ENCODE peak calls at places on chromosome 22, in six cellular contexts. M is IMR-90, Q is neuronal stem cell, H is mesenchymal stem cell, A is mesendoderm, L is H1. T is an unnamed sample.
A peak's percentile ranks its signal among the peaks of the same experiment; 100 is the strongest.

GRCh38 chr22:46681010-46681409 is 57.0 kb downstream of the CERK start:
- DNase-seq in L (peak; percentile 70), A (peak; percentile 48), M (no peak), H (no peak), Q (no peak), T (no peak)

GRCh38 chr22:19519041-19519926 is 4.9 kb downstream of the CLDN5 start:
- DNase-seq in A (no peak), L (no peak), M (no peak), Q (no peak), H (no peak), T (no peak)

GRCh38 chr22:38782402-38783094 is 11.4 kb downstream of the DNAL4 start:
- DNase-seq in H (no peak), Q (no peak), M (peak; percentile 38), L (no peak), A (peak; percentile 23), T (no peak)

GRCh38 chr22:37659066-37659896 is 758 bp downstream of the PDXP start:
- DNase-seq in H (no peak), A (no peak), M (no peak), Q (no peak), L (no peak), T (no peak)

GRCh38 chr22:32916025-32916424 is 114.5 kb downstream of the TIMP3 start:
- DNase-seq in L (no peak), M (no peak), Q (no peak), A (no peak), H (no peak), T (no peak)

GRCh38 chr22:45994516-45995404 is 17.8 kb upstream of the WNT7B start:
- DNase-seq in Q (peak; percentile 71), L (peak; percentile 100), A (peak; percentile 64), H (peak; percentile 70), M (peak; percentile 44), T (peak; percentile 87)

GRCh38 chr22:37716708-37717107 is 19.9 kb downstream of the TRIOBP start:
- DNase-seq in H (peak; percentile 75), L (no peak), M (peak; percentile 33), A (no peak), Q (no peak), T (no peak)

GRCh38 chr22:50310209-50310722 is 2.8 kb upstream of the PLXNB2 start:
- DNase-seq in A (no peak), M (no peak), H (no peak), Q (no peak), L (no peak), T (no peak)

GRCh38 chr22:27992294-27993165 is 73.5 kb upstream of the PITPNB start:
- DNase-seq in Q (no peak), A (no peak), M (no peak), H (no peak), L (no peak), T (peak; percentile 50)

GRCh38 chr22:40951795-40952602 is 821 bp downstream of the RBX1 start:
- DNase-seq in A (no peak), Q (no peak), H (no peak), L (no peak), M (peak; percentile 15), T (no peak)

GRCh38 chr22:28934026-28934425 is 50.7 kb downstream of the ZNRF3 start:
- DNase-seq in H (no peak), Q (no peak), L (no peak), A (no peak), M (no peak), T (no peak)

GRCh38 chr22:46742576-46743221 is 4.6 kb upstream of the CERK start:
- DNase-seq in M (no peak), L (no peak), A (no peak), Q (no peak), H (no peak), T (no peak)

GRCh38 chr22:33984741-33985287 is 64.5 kb upstream of the LARGE1 start:
- DNase-seq in H (no peak), Q (no peak), A (no peak), M (no peak), L (no peak), T (no peak)

GRCh38 chr22:42171417-42171816 is 40.8 kb upstream of the CYP2D6 start:
- DNase-seq in L (no peak), Q (no peak), A (peak; percentile 71), M (no peak), H (no peak), T (no peak)

GRCh38 chr22:44337658-44338004 is 24.9 kb upstream of the SHISAL1 start:
- DNase-seq in M (peak; percentile 75), Q (no peak), H (peak; percentile 60), L (no peak), A (peak; percentile 41), T (peak; percentile 53)

GRCh38 chr22:28799125-28799833 is 1.1 kb downstream of the XBP1 start:
- DNase-seq in L (no peak), Q (no peak), H (peak; percentile 99), M (peak; percentile 96), A (peak; percentile 74), T (no peak)

GRCh38 chr22:38706101-38706884 is 549 bp downstream of the GTPBP1 start:
- DNase-seq in H (peak; percentile 71), M (peak; percentile 27), L (peak; percentile 57), Q (no peak), A (peak; percentile 31), T (no peak)

GRCh38 chr22:19610518-19611253 is 86.5 kb upstream of the CLDN5 start:
- DNase-seq in M (no peak), L (no peak), A (no peak), Q (no peak), H (no peak), T (peak; percentile 65)

GRCh38 chr22:31341386-31342088 is 4.6 kb downstream of the PATZ1 start:
- DNase-seq in H (no peak), Q (no peak), M (no peak), A (no peak), L (no peak), T (no peak)
- H3K4me1 ChIP-seq in H (peaks cover 38% of the 10 kb centered on the region), Q (peaks cover 41% of the 10 kb centered on the region), M (peaks cover 33% of the 10 kb centered on the region), A (peaks cover 7% of the 10 kb centered on the region), L (peaks cover 50% of the 10 kb centered on the region), T (peaks cover 4% of the 10 kb centered on the region)

GRCh38 chr22:20626811-20627210 is 119.4 kb downstream of the MED15 start:
- DNase-seq in L (no peak), M (no peak), Q (no peak), A (no peak), H (no peak), T (no peak)
- H2BK15ac ChIP-seq in L (no peak overlapping the region), M (no peak overlapping the region), Q (no peak overlapping the region), A (no peak overlapping the region), H (no peak overlapping the region), T (no peak overlapping the region)

GRCh38 chr22:48694296-48694883 is 1133.3 kb downstream of the BRD1 start:
- DNase-seq in A (no peak), M (no peak), H (no peak), Q (no peak), L (no peak), T (no peak)
- H3K4me1 ChIP-seq in A (no peaks in the 10 kb centered on the region), M (no peaks in the 10 kb centered on the region), H (no peaks in the 10 kb centered on the region), Q (peaks cover 4% of the 10 kb centered on the region), L (no peaks in the 10 kb centered on the region), T (no peaks in the 10 kb centered on the region)

GRCh38 chr22:24555160-24555495 is 190 bp upstream of the GUCD1 start:
- DNase-seq in L (peak; percentile 98), H (peak; percentile 99), M (peak; percentile 98), Q (peak; percentile 99), A (peak; percentile 99), T (peak; percentile 99)

GRCh38 chr22:24550902-24551229 is 4.1 kb downstream of the GUCD1 start:
- DNase-seq in Q (no peak), A (no peak), L (no peak), M (no peak), H (no peak), T (no peak)

GRCh38 chr22:24554316-24555159 is at the start of gene GUCD1:
- DNase-seq in H (peak; percentile 72), M (peak; percentile 41), Q (no peak), L (no peak), A (peak; percentile 46), T (peak; percentile 39)

GRCh38 chr22:24555496-24556253 is at the start of gene SNRPD3:
- DNase-seq in A (peak; percentile 95), M (peak; percentile 92), H (peak; percentile 96), Q (peak; percentile 90), L (peak; percentile 93), T (peak; percentile 91)

GRCh38 chr22:24553597-24554315 is 1.2 kb downstream of the GUCD1 start:
- DNase-seq in L (no peak), M (peak; percentile 40), Q (no peak), A (no peak), H (peak; percentile 63), T (no peak)
- H2BK15ac ChIP-seq in L (no peak overlapping the region), M (no peak overlapping the region), Q (no peak overlapping the region), A (no peak overlapping the region), H (no peak overlapping the region), T (no peak overlapping the region)

GRCh38 chr22:39953101-39953500 is 7.1 kb upstream of the TMA7B start:
- DNase-seq in M (no peak), Q (no peak), L (no peak), H (no peak), A (no peak), T (no peak)

GRCh38 chr22:39947488-39948216 is 12.5 kb upstream of the TMA7B start:
- DNase-seq in H (no peak), Q (no peak), L (no peak), M (no peak), A (no peak), T (no peak)

GRCh38 chr22:39952347-39952746 is 7.8 kb upstream of the TMA7B start:
- DNase-seq in L (no peak), A (no peak), H (no peak), Q (no peak), M (no peak), T (no peak)

GRCh38 chr22:39946571-39947407 is 13.4 kb upstream of the TMA7B start:
- DNase-seq in Q (no peak), L (no peak), A (peak; percentile 84), M (no peak), H (no peak), T (no peak)

DNA sequence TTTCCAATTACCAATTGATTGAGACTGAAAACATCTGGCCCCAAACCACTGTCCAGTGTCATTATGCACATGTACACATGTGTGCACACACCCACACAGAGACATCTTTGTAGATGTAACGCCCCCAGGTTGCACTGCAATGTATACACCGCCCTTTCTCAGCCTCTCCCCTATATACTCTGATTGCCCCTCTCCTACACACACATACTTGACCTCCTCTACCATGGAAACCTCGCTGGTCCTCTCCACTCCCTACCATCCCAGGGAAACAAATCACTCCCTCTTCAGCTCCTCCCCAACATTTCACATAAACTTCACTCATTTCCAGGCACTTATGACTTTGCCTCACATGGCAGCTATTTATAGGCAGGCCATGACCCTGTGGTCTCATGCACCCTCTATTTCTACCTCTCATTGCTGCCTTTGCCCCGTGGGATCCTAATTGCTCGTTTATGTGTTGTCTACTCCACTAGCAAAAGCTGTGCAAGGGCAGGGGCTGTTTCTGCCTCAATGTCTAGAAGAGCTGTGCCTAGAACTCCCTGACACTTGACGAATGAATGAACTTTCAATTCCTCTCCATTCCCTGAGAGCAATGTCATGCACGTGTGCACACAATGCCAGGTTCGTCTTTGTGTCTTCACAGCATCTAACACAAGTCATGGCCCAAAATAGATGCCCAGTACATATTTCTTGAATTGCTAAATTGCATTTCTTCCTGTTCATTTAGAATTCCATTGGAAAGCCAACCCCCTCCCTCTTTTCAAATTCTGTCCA is 10.0 kb upstream of the TMA7B start:
- DNase-seq in L (no peak), H (peak; percentile 26), Q (no peak), M (no peak), A (no peak), T (no peak)
- H3K4me1 ChIP-seq in L (peaks cover 10% of the 10 kb centered on the region), H (peaks cover 4% of the 10 kb centered on the region), Q (peaks cover 7% of the 10 kb centered on the region), M (peaks cover 2% of the 10 kb centered on the region), A (peaks cover 11% of the 10 kb centered on the region), T (peaks cover 10% of the 10 kb centered on the region)

T was measured in H9.